ENCODE peak calls at places on chromosomes 6 and 20, in five cellular contexts. O is K562, T is GM12878, E is IMR-90, D is HepG2. C is an unnamed sample.

GRCh38 chr6:7996538-7997225 is 67.5 kb downstream of the BLOC1S5 start:
- DNase-seq in O (no peak), T (no peak), E (peak; percentile 78), D (peak; percentile 31), C (no peak)

GRCh38 chr6:30964075-30964474 is 19.4 kb upstream of the MUC21 start:
- DNase-seq in D (no peak), T (no peak), E (no peak), O (no peak), C (no peak)

GRCh38 chr6:36130672-36131516 is 581 bp downstream of the MAPK13 start:
- DNase-seq in E (no peak), O (no peak), D (peak; percentile 73), T (no peak), C (no peak)

GRCh38 chr20:38109657-38110524 is 55.2 kb downstream of the TGM2 start:
- DNase-seq in D (peak; percentile 99), O (no peak), T (no peak), E (peak; percentile 79), C (peak; percentile 77)

GRCh38 chr20:32353848-32354496 is 4.2 kb upstream of the ASXL1 start:
- DNase-seq in E (no peak), T (no peak), O (no peak), D (no peak), C (no peak)

GRCh38 chr6:78619016-78619415 is 248.3 kb upstream of the IRAK1BP1 start:
- DNase-seq in O (no peak), T (no peak), D (no peak), E (peak; percentile 39), C (no peak)

GRCh38 chr20:44221368-44221767 is 10.8 kb upstream of the OSER1 start:
- DNase-seq in E (no peak), T (no peak), O (no peak), D (no peak), C (no peak)

GRCh38 chr6:56223995-56224394 is 23.4 kb downstream of the COL21A1 start:
- DNase-seq in O (no peak), D (no peak), T (no peak), E (peak; percentile 45), C (peak; percentile 80)

GRCh38 chr20:19767070-19767469 is 9.0 kb downstream of the RIN2 start:
- DNase-seq in T (no peak), E (no peak), O (no peak), D (no peak), C (no peak)

GRCh38 chr6:14074723-14075503 is 42.7 kb upstream of the CD83 start:
- DNase-seq in D (no peak), O (no peak), T (no peak), E (peak; percentile 44), C (peak; percentile 15)

GRCh38 chr6:1464796-1465348 is 75.5 kb downstream of the FOXF2 start:
- DNase-seq in D (no peak), E (no peak), T (no peak), O (no peak), C (no peak)

GRCh38 chr20:17825251-17825691 is 125.5 kb downstream of the BANF2 start:
- DNase-seq in O (peak; percentile 11), D (peak; percentile 47), T (no peak), E (no peak), C (no peak)

GRCh38 chr20:60252866-60253265 is 294.6 kb downstream of the CDH26 start:
- DNase-seq in E (no peak), T (no peak), D (no peak), O (no peak), C (no peak)
- TF ChIP-seq BHLHE40 in E (no peak), T (no peak), D (no peak), O (no peak), C (no peak)

DNA sequence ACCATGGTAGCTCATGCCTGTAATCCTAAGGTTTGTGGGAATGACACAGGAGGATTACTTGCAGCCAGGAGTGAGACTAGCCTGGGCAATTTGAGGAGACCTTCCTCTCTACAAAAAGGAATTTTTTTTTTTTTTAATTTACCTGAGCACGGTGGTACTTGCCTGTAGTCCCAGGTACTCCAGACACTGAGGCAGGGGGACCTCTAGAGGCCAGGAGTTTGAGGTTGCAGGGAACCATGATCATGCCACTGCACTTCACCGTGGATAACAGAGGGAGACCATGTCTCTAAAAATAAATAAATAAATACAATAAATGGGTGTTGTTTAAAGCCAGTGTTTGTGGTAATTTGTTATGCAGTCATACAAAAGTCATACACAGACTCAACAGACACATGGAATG is 2.4 kb upstream of the HLA-F start:
- DNase-seq in D (no peak), E (no peak), O (no peak), T (no peak), C (no peak)
- TF ChIP-seq USF2 in D (no peak), E (no peak), O (no peak), T (no peak), C (no peak)

DNA sequence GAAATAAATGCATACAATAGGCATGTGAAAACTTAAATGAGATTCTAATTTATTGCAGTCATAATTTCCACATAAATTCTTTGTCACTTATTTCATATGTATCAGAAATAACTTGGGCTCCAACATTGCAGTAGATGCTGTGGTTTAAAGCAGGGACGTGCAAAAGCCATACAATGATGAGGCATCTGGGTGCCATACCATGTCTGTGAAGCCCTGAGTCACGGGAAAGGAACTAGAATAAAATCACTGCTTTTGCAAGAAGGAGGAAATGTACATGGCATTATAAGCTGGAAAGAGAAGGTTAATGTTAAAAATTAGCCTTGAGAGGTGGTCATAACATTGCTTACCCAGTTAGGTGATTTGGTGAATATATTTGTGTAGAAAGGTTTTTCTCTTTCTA is 180.4 kb downstream of the SASH1 start:
- DNase-seq in E (peak; percentile 93), D (no peak), T (no peak), O (no peak), C (no peak)
- H3K4me1 ChIP-seq in E (peaks cover 26% of the 10 kb centered on the region), D (no peaks in the 10 kb centered on the region), T (peaks cover 6% of the 10 kb centered on the region), O (peaks cover 4% of the 10 kb centered on the region), C (no peaks in the 10 kb centered on the region)

DNA sequence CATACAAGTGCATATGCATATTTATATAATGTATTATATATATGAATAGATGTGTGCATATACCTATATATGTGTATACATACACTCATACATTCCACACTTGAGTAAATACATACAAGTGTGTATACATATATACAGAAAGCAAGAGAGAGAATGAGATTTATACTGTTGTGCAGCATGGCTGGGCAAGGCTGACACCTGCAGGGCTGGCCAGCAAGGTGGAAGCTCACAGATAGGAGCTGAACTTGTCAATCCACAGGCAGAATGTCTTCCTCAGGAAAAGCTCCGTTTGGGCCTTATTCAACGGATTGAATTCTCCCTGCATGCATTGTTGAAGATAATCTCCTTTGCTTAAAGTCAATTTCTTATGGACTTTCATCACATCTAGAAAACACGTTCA is 256.7 kb downstream of the ZNF217 start:
- DNase-seq in E (no peak), O (no peak), D (no peak), T (no peak), C (no peak)
- TF ChIP-seq BHLHE40 in E (no peak), O (no peak), D (no peak), T (no peak), C (no peak)